ENCODE peak calls at places on chromosomes 7 and 10, in six cellular contexts. One of them, this sample, is unnamed.

GRCh38 chr7:158377800-158378623 is 209.6 kb downstream of the PTPRN2 start:
- DNase-seq in COR-L47: peak
- DNase-seq in GM12864: no peak
- DNase-seq in EL: no peak
- DNase-seq in adrenal gland: no peak
- DNase-seq in HFF-Myc: no peak
- DNase-seq in this sample: no peak

GRCh38 chr7:154865984-154866685 is 136.8 kb downstream of the PAXIP1 start:
- DNase-seq in COR-L47: no peak
- DNase-seq in GM12864: no peak
- DNase-seq in EL: no peak
- DNase-seq in adrenal gland: no peak
- DNase-seq in HFF-Myc: no peak
- DNase-seq in this sample: no peak

GRCh38 chr7:107045195-107045960 is 873 bp downstream of the PRKAR2B start:
- DNase-seq in COR-L47: no peak
- DNase-seq in GM12864: no peak
- DNase-seq in EL: no peak
- DNase-seq in adrenal gland: no peak
- DNase-seq in HFF-Myc: no peak
- DNase-seq in this sample: no peak

GRCh38 chr10:63537511-63537910 is 16.3 kb downstream of the REEP3 start:
- DNase-seq in COR-L47: no peak
- DNase-seq in GM12864: no peak
- DNase-seq in EL: no peak
- DNase-seq in adrenal gland: no peak
- DNase-seq in HFF-Myc: no peak
- DNase-seq in this sample: no peak

GRCh38 chr10:24207781-24208611 is 942 bp upstream of the KIAA1217 start:
- DNase-seq in COR-L47: no peak
- DNase-seq in GM12864: no peak
- DNase-seq in EL: no peak
- DNase-seq in adrenal gland: peak
- DNase-seq in HFF-Myc: no peak
- DNase-seq in this sample: peak

GRCh38 chr7:116180302-116180701 is 30.0 kb upstream of the TES start:
- DNase-seq in COR-L47: peak
- DNase-seq in GM12864: no peak
- DNase-seq in EL: peak
- DNase-seq in adrenal gland: no peak
- DNase-seq in HFF-Myc: no peak
- DNase-seq in this sample: no peak

GRCh38 chr7:42208586-42208985 is 28.4 kb downstream of the GLI3 start:
- DNase-seq in COR-L47: no peak
- DNase-seq in GM12864: no peak
- DNase-seq in EL: no peak
- DNase-seq in adrenal gland: no peak
- DNase-seq in HFF-Myc: no peak
- DNase-seq in this sample: no peak

GRCh38 chr7:122675621-122676020 is 23.3 kb downstream of the RNF133 start:
- DNase-seq in COR-L47: no peak
- DNase-seq in GM12864: no peak
- DNase-seq in EL: no peak
- DNase-seq in adrenal gland: no peak
- DNase-seq in HFF-Myc: no peak
- DNase-seq in this sample: no peak

GRCh38 chr7:141053626-141054025 is 20.2 kb upstream of the TMEM178B start:
- DNase-seq in COR-L47: no peak
- DNase-seq in GM12864: no peak
- DNase-seq in EL: peak
- DNase-seq in adrenal gland: no peak
- DNase-seq in HFF-Myc: no peak
- DNase-seq in this sample: no peak

GRCh38 chr10:50674469-50675254 is 50.9 kb upstream of the SGMS1 start:
- DNase-seq in COR-L47: no peak
- DNase-seq in GM12864: no peak
- DNase-seq in EL: no peak
- DNase-seq in adrenal gland: no peak
- DNase-seq in HFF-Myc: no peak
- DNase-seq in this sample: no peak

GRCh38 chr10:35201234-35201633 is 74.6 kb downstream of the CREM start:
- DNase-seq in COR-L47: no peak
- DNase-seq in GM12864: no peak
- DNase-seq in EL: no peak
- DNase-seq in adrenal gland: no peak
- DNase-seq in HFF-Myc: no peak
- DNase-seq in this sample: no peak

GRCh38 chr7:33762903-33763295 is 142.4 kb upstream of the BMPER start:
- DNase-seq in COR-L47: no peak
- DNase-seq in GM12864: no peak
- DNase-seq in EL: no peak
- DNase-seq in adrenal gland: no peak
- DNase-seq in HFF-Myc: no peak
- DNase-seq in this sample: no peak

GRCh38 chr7:66429498-66430163 is 199.1 kb upstream of the KCTD7 start:
- DNase-seq in COR-L47: no peak
- DNase-seq in GM12864: no peak
- DNase-seq in EL: peak
- DNase-seq in adrenal gland: no peak
- DNase-seq in HFF-Myc: no peak
- DNase-seq in this sample: no peak

GRCh38 chr10:29063806-29064644 is 224.8 kb upstream of the LYZL1 start:
- DNase-seq in COR-L47: no peak
- DNase-seq in GM12864: no peak
- DNase-seq in EL: peak
- DNase-seq in adrenal gland: no peak
- DNase-seq in HFF-Myc: no peak
- DNase-seq in this sample: no peak

GRCh38 chr10:108653466-108653865 is 1269.8 kb downstream of the XPNPEP1 start:
- DNase-seq in COR-L47: no peak
- DNase-seq in GM12864: no peak
- DNase-seq in EL: peak
- DNase-seq in adrenal gland: no peak
- DNase-seq in HFF-Myc: no peak
- DNase-seq in this sample: no peak

GRCh38 chr10:3832022-3832786 is 47.2 kb upstream of the KLF6 start:
- DNase-seq in COR-L47: no peak
- DNase-seq in GM12864: no peak
- DNase-seq in EL: no peak
- DNase-seq in adrenal gland: no peak
- DNase-seq in HFF-Myc: no peak
- DNase-seq in this sample: no peak

GRCh38 chr7:3911685-3912084 is 610.6 kb downstream of the SDK1 start:
- DNase-seq in COR-L47: no peak
- DNase-seq in GM12864: no peak
- DNase-seq in EL: no peak
- DNase-seq in adrenal gland: no peak
- DNase-seq in HFF-Myc: no peak
- DNase-seq in this sample: no peak

GRCh38 chr10:108544500-108545120 is 1378.7 kb downstream of the XPNPEP1 start:
- DNase-seq in COR-L47: peak
- DNase-seq in GM12864: peak
- DNase-seq in EL: peak
- DNase-seq in adrenal gland: peak
- DNase-seq in HFF-Myc: peak
- DNase-seq in this sample: peak

GRCh38 chr10:110562348-110562747 is 5.1 kb upstream of the SMC3 start:
- DNase-seq in COR-L47: no peak
- DNase-seq in GM12864: no peak
- DNase-seq in EL: no peak
- DNase-seq in adrenal gland: no peak
- DNase-seq in HFF-Myc: no peak
- DNase-seq in this sample: no peak

GRCh38 chr7:73341877-73342276 is 13.9 kb downstream of the FKBP6 start:
- DNase-seq in COR-L47: no peak
- DNase-seq in GM12864: no peak
- DNase-seq in EL: peak
- DNase-seq in adrenal gland: no peak
- DNase-seq in HFF-Myc: peak
- DNase-seq in this sample: no peak

GRCh38 chr7:69367785-69368184 is 230.5 kb upstream of the AUTS2 start:
- DNase-seq in COR-L47: no peak
- DNase-seq in GM12864: no peak
- DNase-seq in EL: no peak
- DNase-seq in adrenal gland: no peak
- DNase-seq in HFF-Myc: no peak
- DNase-seq in this sample: no peak

GRCh38 chr10:84256510-84257342 is 11.9 kb downstream of the RGR start:
- DNase-seq in COR-L47: no peak
- DNase-seq in GM12864: no peak
- DNase-seq in EL: peak
- DNase-seq in adrenal gland: peak
- DNase-seq in HFF-Myc: no peak
- DNase-seq in this sample: peak

GRCh38 chr7:3861371-3861770 is 560.3 kb downstream of the SDK1 start:
- DNase-seq in COR-L47: no peak
- DNase-seq in GM12864: no peak
- DNase-seq in EL: no peak
- DNase-seq in adrenal gland: no peak
- DNase-seq in HFF-Myc: no peak
- DNase-seq in this sample: no peak

GRCh38 chr10:5465976-5466450 is 33.4 kb downstream of the CALML5 start:
- DNase-seq in COR-L47: peak
- DNase-seq in GM12864: no peak
- DNase-seq in EL: no peak
- DNase-seq in adrenal gland: no peak
- DNase-seq in HFF-Myc: no peak
- DNase-seq in this sample: no peak

GRCh38 chr10:15451137-15452094 is 80.3 kb upstream of the FAM171A1 start:
- DNase-seq in COR-L47: no peak
- DNase-seq in GM12864: no peak
- DNase-seq in EL: no peak
- DNase-seq in adrenal gland: no peak
- DNase-seq in HFF-Myc: no peak
- DNase-seq in this sample: no peak